ENCODE peak calls at places on chromosome 3, in eight cellular contexts. One of them, this sample, is unnamed.

GRCh38 chr3:187975571-187976360 is 178.2 kb upstream of the LPP start:
- ATAC-seq in CD4-positive, CD25-positive, alpha-beta regulatory T cell: no peak
- ATAC-seq in mucosa of descending colon: no peak
- ATAC-seq in Right ventricle myocardium inferior: peak; percentile 42
- ATAC-seq in effector memory CD8-positive, alpha-beta T cell: peak; percentile 48
- ATAC-seq in K562: no peak
- ATAC-seq in left cardiac atrium: peak; percentile 29
- ATAC-seq in foreskin keratinocyte: no peak
- ATAC-seq in this sample: no peak

GRCh38 chr3:176914764-176915163 is 282.5 kb downstream of the TBL1XR1 start:
- ATAC-seq in K562: no peak
- ATAC-seq in effector memory CD8-positive, alpha-beta T cell: no peak
- ATAC-seq in left cardiac atrium: no peak
- ATAC-seq in mucosa of descending colon: no peak
- ATAC-seq in CD4-positive, CD25-positive, alpha-beta regulatory T cell: no peak
- ATAC-seq in foreskin keratinocyte: peak; percentile 90
- ATAC-seq in Right ventricle myocardium inferior: no peak
- ATAC-seq in this sample: no peak

GRCh38 chr3:128864351-128864811 is 15.0 kb upstream of the ACAD9 start:
- ATAC-seq in mucosa of descending colon: no peak
- ATAC-seq in Right ventricle myocardium inferior: peak; percentile 33
- ATAC-seq in CD4-positive, CD25-positive, alpha-beta regulatory T cell: no peak
- ATAC-seq in foreskin keratinocyte: no peak
- ATAC-seq in left cardiac atrium: peak; percentile 42
- ATAC-seq in K562: no peak
- ATAC-seq in effector memory CD8-positive, alpha-beta T cell: no peak
- ATAC-seq in this sample: peak; percentile 55

GRCh38 chr3:12317914-12318313 is 29.0 kb downstream of the PPARG start:
- ATAC-seq in mucosa of descending colon: no peak
- ATAC-seq in left cardiac atrium: no peak
- ATAC-seq in effector memory CD8-positive, alpha-beta T cell: no peak
- ATAC-seq in K562: no peak
- ATAC-seq in Right ventricle myocardium inferior: peak; percentile 72
- ATAC-seq in CD4-positive, CD25-positive, alpha-beta regulatory T cell: no peak
- ATAC-seq in foreskin keratinocyte: no peak
- ATAC-seq in this sample: no peak

GRCh38 chr3:17133637-17134545 is 249.1 kb downstream of the PLCL2 start:
- ATAC-seq in Right ventricle myocardium inferior: no peak
- ATAC-seq in left cardiac atrium: no peak
- ATAC-seq in CD4-positive, CD25-positive, alpha-beta regulatory T cell: no peak
- ATAC-seq in effector memory CD8-positive, alpha-beta T cell: no peak
- ATAC-seq in foreskin keratinocyte: no peak
- ATAC-seq in K562: peak; percentile 28
- ATAC-seq in mucosa of descending colon: no peak
- ATAC-seq in this sample: no peak

GRCh38 chr3:150779402-150779858 is 16.5 kb upstream of the SIAH2 start:
- ATAC-seq in left cardiac atrium: no peak
- ATAC-seq in effector memory CD8-positive, alpha-beta T cell: no peak
- ATAC-seq in CD4-positive, CD25-positive, alpha-beta regulatory T cell: no peak
- ATAC-seq in mucosa of descending colon: no peak
- ATAC-seq in K562: peak; percentile 76
- ATAC-seq in foreskin keratinocyte: no peak
- ATAC-seq in Right ventricle myocardium inferior: no peak
- ATAC-seq in this sample: no peak

GRCh38 chr3:170154084-170154483 is 27.4 kb downstream of the PHC3 start:
- ATAC-seq in effector memory CD8-positive, alpha-beta T cell: no peak
- ATAC-seq in K562: no peak
- ATAC-seq in CD4-positive, CD25-positive, alpha-beta regulatory T cell: no peak
- ATAC-seq in Right ventricle myocardium inferior: no peak
- ATAC-seq in foreskin keratinocyte: no peak
- ATAC-seq in left cardiac atrium: peak; percentile 46
- ATAC-seq in mucosa of descending colon: no peak
- ATAC-seq in this sample: no peak

GRCh38 chr3:129101370-129102138 is 20.1 kb downstream of the RAB43 start:
- ATAC-seq in CD4-positive, CD25-positive, alpha-beta regulatory T cell: no peak
- ATAC-seq in foreskin keratinocyte: no peak
- ATAC-seq in K562: peak; percentile 53
- ATAC-seq in effector memory CD8-positive, alpha-beta T cell: no peak
- ATAC-seq in left cardiac atrium: peak; percentile 65
- ATAC-seq in Right ventricle myocardium inferior: peak; percentile 73
- ATAC-seq in mucosa of descending colon: no peak
- ATAC-seq in this sample: no peak

GRCh38 chr3:11559816-11560633 is 83.7 kb downstream of the VGLL4 start:
- ATAC-seq in CD4-positive, CD25-positive, alpha-beta regulatory T cell: no peak
- ATAC-seq in Right ventricle myocardium inferior: peak; percentile 51
- ATAC-seq in foreskin keratinocyte: no peak
- ATAC-seq in left cardiac atrium: peak; percentile 6
- ATAC-seq in K562: no peak
- ATAC-seq in effector memory CD8-positive, alpha-beta T cell: no peak
- ATAC-seq in mucosa of descending colon: no peak
- ATAC-seq in this sample: no peak

GRCh38 chr3:48621461-48621869 is at the start of gene TMEM89:
- ATAC-seq in foreskin keratinocyte: no peak
- ATAC-seq in left cardiac atrium: no peak
- ATAC-seq in mucosa of descending colon: no peak
- ATAC-seq in K562: no peak
- ATAC-seq in effector memory CD8-positive, alpha-beta T cell: no peak
- ATAC-seq in CD4-positive, CD25-positive, alpha-beta regulatory T cell: no peak
- ATAC-seq in Right ventricle myocardium inferior: no peak
- ATAC-seq in this sample: no peak

GRCh38 chr3:167761302-167761701 is 25.8 kb downstream of the SERPINI1 start:
- ATAC-seq in effector memory CD8-positive, alpha-beta T cell: no peak
- ATAC-seq in K562: no peak
- ATAC-seq in Right ventricle myocardium inferior: no peak
- ATAC-seq in mucosa of descending colon: no peak
- ATAC-seq in left cardiac atrium: no peak
- ATAC-seq in foreskin keratinocyte: peak; percentile 68
- ATAC-seq in CD4-positive, CD25-positive, alpha-beta regulatory T cell: no peak
- ATAC-seq in this sample: no peak

GRCh38 chr3:32492684-32493436 is 9.8 kb downstream of the CMTM6 start:
- ATAC-seq in left cardiac atrium: peak; percentile 24
- ATAC-seq in mucosa of descending colon: peak; percentile 25
- ATAC-seq in Right ventricle myocardium inferior: no peak
- ATAC-seq in CD4-positive, CD25-positive, alpha-beta regulatory T cell: no peak
- ATAC-seq in effector memory CD8-positive, alpha-beta T cell: no peak
- ATAC-seq in foreskin keratinocyte: no peak
- ATAC-seq in K562: no peak
- ATAC-seq in this sample: no peak

GRCh38 chr3:194867270-194867983 is 181.7 kb downstream of the FAM43A start:
- ATAC-seq in foreskin keratinocyte: no peak
- ATAC-seq in left cardiac atrium: peak; percentile 7
- ATAC-seq in effector memory CD8-positive, alpha-beta T cell: no peak
- ATAC-seq in Right ventricle myocardium inferior: no peak
- ATAC-seq in CD4-positive, CD25-positive, alpha-beta regulatory T cell: no peak
- ATAC-seq in K562: no peak
- ATAC-seq in mucosa of descending colon: peak; percentile 46
- ATAC-seq in this sample: peak; percentile 39

GRCh38 chr3:41173926-41174702 is 25.2 kb upstream of the CTNNB1 start:
- ATAC-seq in K562: no peak
- ATAC-seq in CD4-positive, CD25-positive, alpha-beta regulatory T cell: no peak
- ATAC-seq in foreskin keratinocyte: no peak
- ATAC-seq in Right ventricle myocardium inferior: no peak
- ATAC-seq in left cardiac atrium: no peak
- ATAC-seq in mucosa of descending colon: no peak
- ATAC-seq in effector memory CD8-positive, alpha-beta T cell: no peak
- ATAC-seq in this sample: no peak

GRCh38 chr3:163924600-163924999 is 1153.7 kb downstream of the SI start:
- ATAC-seq in left cardiac atrium: no peak
- ATAC-seq in CD4-positive, CD25-positive, alpha-beta regulatory T cell: no peak
- ATAC-seq in effector memory CD8-positive, alpha-beta T cell: no peak
- ATAC-seq in Right ventricle myocardium inferior: no peak
- ATAC-seq in foreskin keratinocyte: no peak
- ATAC-seq in K562: no peak
- ATAC-seq in mucosa of descending colon: peak; percentile 87
- ATAC-seq in this sample: no peak

GRCh38 chr3:115239717-115240116 is 92.6 kb upstream of the ZBTB20 start:
- ATAC-seq in Right ventricle myocardium inferior: peak; percentile 94
- ATAC-seq in CD4-positive, CD25-positive, alpha-beta regulatory T cell: no peak
- ATAC-seq in left cardiac atrium: peak; percentile 99
- ATAC-seq in mucosa of descending colon: peak; percentile 78
- ATAC-seq in effector memory CD8-positive, alpha-beta T cell: no peak
- ATAC-seq in foreskin keratinocyte: peak; percentile 100
- ATAC-seq in K562: peak; percentile 88
- ATAC-seq in this sample: peak; percentile 89

GRCh38 chr3:128426128-128426921 is 40.4 kb downstream of the DNAJB8 start:
- ATAC-seq in Right ventricle myocardium inferior: peak; percentile 86
- ATAC-seq in K562: peak; percentile 86
- ATAC-seq in CD4-positive, CD25-positive, alpha-beta regulatory T cell: peak; percentile 75
- ATAC-seq in foreskin keratinocyte: peak; percentile 64
- ATAC-seq in mucosa of descending colon: peak; percentile 90
- ATAC-seq in left cardiac atrium: peak; percentile 91
- ATAC-seq in effector memory CD8-positive, alpha-beta T cell: peak; percentile 91
- ATAC-seq in this sample: peak; percentile 74

GRCh38 chr3:38648659-38649499 is 608 bp downstream of the SCN5A start:
- ATAC-seq in mucosa of descending colon: no peak
- ATAC-seq in effector memory CD8-positive, alpha-beta T cell: no peak
- ATAC-seq in foreskin keratinocyte: peak; percentile 22
- ATAC-seq in left cardiac atrium: peak; percentile 2
- ATAC-seq in CD4-positive, CD25-positive, alpha-beta regulatory T cell: no peak
- ATAC-seq in Right ventricle myocardium inferior: no peak
- ATAC-seq in K562: no peak
- ATAC-seq in this sample: peak; percentile 10

GRCh38 chr3:52506266-52506966 is 11.3 kb downstream of the STAB1 start:
- ATAC-seq in effector memory CD8-positive, alpha-beta T cell: no peak
- ATAC-seq in mucosa of descending colon: no peak
- ATAC-seq in CD4-positive, CD25-positive, alpha-beta regulatory T cell: no peak
- ATAC-seq in foreskin keratinocyte: no peak
- ATAC-seq in Right ventricle myocardium inferior: no peak
- ATAC-seq in left cardiac atrium: no peak
- ATAC-seq in K562: peak; percentile 11
- ATAC-seq in this sample: no peak

GRCh38 chr3:169628567-169628966 is 34.9 kb downstream of the MECOM start:
- ATAC-seq in effector memory CD8-positive, alpha-beta T cell: no peak
- ATAC-seq in left cardiac atrium: no peak
- ATAC-seq in Right ventricle myocardium inferior: no peak
- ATAC-seq in CD4-positive, CD25-positive, alpha-beta regulatory T cell: no peak
- ATAC-seq in foreskin keratinocyte: no peak
- ATAC-seq in K562: no peak
- ATAC-seq in mucosa of descending colon: no peak
- ATAC-seq in this sample: no peak

GRCh38 chr3:149781216-149781615 is 11.1 kb downstream of the ANKUB1 start:
- ATAC-seq in foreskin keratinocyte: no peak
- ATAC-seq in effector memory CD8-positive, alpha-beta T cell: no peak
- ATAC-seq in K562: no peak
- ATAC-seq in CD4-positive, CD25-positive, alpha-beta regulatory T cell: no peak
- ATAC-seq in mucosa of descending colon: no peak
- ATAC-seq in Right ventricle myocardium inferior: peak; percentile 39
- ATAC-seq in left cardiac atrium: no peak
- ATAC-seq in this sample: no peak

This sample was measured in gastroesophageal sphincter.